ENCODE peak calls at places on chromosomes 4 and X, in six cellular contexts. D is fibroblast of mammary gland; P is CD8-positive, alpha-beta memory T cell; S is fibroblast of the aortic adventitia; A is NCI-H2029 treated with DMSO at 0.1 percent for 48 hours; G is ELR. W is an unnamed sample.

GRCh38 chrX:49082472-49082871 is 2.8 kb upstream of the WDR45 start:
- DNase-seq in D (no peak), P (no peak), S (no peak), A (no peak), G (no peak), W (no peak)

GRCh38 chrX:141839856-141840255 is 1.7 kb downstream of the MAGEC3 start:
- DNase-seq in P (no peak), D (no peak), S (no peak), G (peak), A (no peak), W (no peak)

GRCh38 chrX:19682712-19683331 is 167.5 kb upstream of the MAP3K15 start:
- DNase-seq in A (no peak), D (peak), P (peak), G (peak), S (peak), W (peak)

GRCh38 chr4:94577136-94577535 is 125.4 kb downstream of the PDLIM5 start:
- DNase-seq in D (peak), G (no peak), P (no peak), A (peak), S (peak), W (peak)

GRCh38 chr4:176498857-176499256 is 179.1 kb downstream of the SPCS3 start:
- DNase-seq in S (peak), G (peak), A (no peak), P (no peak), D (no peak), W (no peak)

GRCh38 chr4:56937262-56937661 is 29.6 kb downstream of the REST start:
- DNase-seq in G (peak), D (peak), A (no peak), P (no peak), S (peak), W (no peak)

GRCh38 chr4:174490356-174490969 is 31.8 kb downstream of the HPGD start:
- DNase-seq in D (peak), S (peak), P (no peak), A (no peak), G (peak), W (no peak)

GRCh38 chrX:40084471-40084870 is 13.3 kb downstream of the BCOR start:
- DNase-seq in P (no peak), S (no peak), D (no peak), A (no peak), G (no peak), W (no peak)

GRCh38 chrX:135973548-135974278 is at the start of gene MMGT1:
- DNase-seq in P (peak), D (peak), G (peak), S (peak), A (peak), W (peak)

GRCh38 chr4:40734497-40734896 is 15.3 kb upstream of the NSUN7 start:
- DNase-seq in A (no peak), G (no peak), D (no peak), S (no peak), P (no peak), W (no peak)

GRCh38 chr4:137641554-137641953 is 109.3 kb upstream of the PCDH18 start:
- DNase-seq in G (no peak), D (peak), P (no peak), S (peak), A (no peak), W (no peak)

GRCh38 chr4:174358823-174359222 is 75.1 kb downstream of the CEP44 start:
- DNase-seq in A (no peak), P (no peak), S (peak), G (peak), D (peak), W (no peak)

GRCh38 chr4:93199492-93199891 is 629.1 kb upstream of the ATOH1 start:
- DNase-seq in A (peak), P (no peak), S (peak), D (peak), G (peak), W (no peak)

GRCh38 chrX:41384041-41384705 is 50.2 kb downstream of the DDX3X start:
- DNase-seq in A (no peak), S (peak), G (peak), P (peak), D (peak), W (peak)

GRCh38 chrX:17876135-17876534 is 15.0 kb upstream of the RAI2 start:
- DNase-seq in P (no peak), S (no peak), G (no peak), D (no peak), A (no peak), W (no peak)

GRCh38 chrX:12974217-12974796 is 603 bp upstream of the TMSB4X start:
- DNase-seq in S (peak), P (peak), A (no peak), D (peak), G (peak), W (peak)